ENCODE peak calls at places on chromosomes 6 and 20, in ten cellular contexts. S is IMR-90, K is A673, B is kidney, P is PC-3, G is psoas muscle, L is endodermal cell, H is lung, R is tibial nerve, C is A549. Y is an unnamed sample.

GRCh38 chr6:11585426-11586016 is 48.0 kb downstream of the TMEM170B start:
- DNase-seq in S (peak; percentile 79), K (peak; percentile 60), B (no peak), P (peak; percentile 80), G (no peak), L (no peak), H (no peak), R (no peak), C (peak; percentile 58), Y (peak; percentile 52)

GRCh38 chr6:52518279-52518944 is 58.4 kb downstream of the TRAM2 start:
- DNase-seq in S (no peak), K (no peak), B (no peak), P (no peak), G (no peak), L (no peak), H (no peak), R (no peak), C (no peak), Y (no peak)

GRCh38 chr6:15279047-15279661 is 33.3 kb downstream of the JARID2 start:
- DNase-seq in S (no peak), K (no peak), B (no peak), P (peak; percentile 46), G (no peak), L (peak; percentile 34), H (no peak), R (no peak), C (no peak), Y (no peak)

GRCh38 chr20:50472693-50473610 is 37.2 kb upstream of the PTPN1 start:
- DNase-seq in S (no peak), K (no peak), B (no peak), P (no peak), G (no peak), L (no peak), H (no peak), R (no peak), C (no peak), Y (no peak)

GRCh38 chr20:63702751-63703470 is 4.9 kb downstream of the ARFRP1 start:
- DNase-seq in S (no peak), K (no peak), B (no peak), P (no peak), G (no peak), L (no peak), H (no peak), R (peak; percentile 4), C (no peak), Y (no peak)

GRCh38 chr6:431986-432385 is 40.4 kb downstream of the IRF4 start:
- DNase-seq in S (no peak), K (peak; percentile 7), B (peak; percentile 76), P (no peak), G (no peak), L (no peak), H (no peak), R (no peak), C (no peak), Y (no peak)

GRCh38 chr6:39593644-39594043 is 131.6 kb downstream of the KIF6 start:
- DNase-seq in S (no peak), K (no peak), B (no peak), P (no peak), G (no peak), L (no peak), H (no peak), R (no peak), C (no peak), Y (no peak)

GRCh38 chr6:47852727-47853126 is 70.9 kb downstream of the OPN5 start:
- DNase-seq in S (no peak), K (no peak), B (no peak), P (peak; percentile 59), G (no peak), L (no peak), H (no peak), R (no peak), C (peak; percentile 2), Y (peak; percentile 12)

GRCh38 chr6:83168556-83168955 is 24.5 kb downstream of the PGM3 start:
- DNase-seq in S (no peak), K (no peak), B (no peak), P (peak; percentile 33), G (no peak), L (no peak), H (no peak), R (no peak), C (no peak), Y (peak; percentile 9)

GRCh38 chr6:156889469-156889868 is 112.3 kb downstream of the ARID1B start:
- DNase-seq in S (no peak), K (no peak), B (no peak), P (no peak), G (no peak), L (no peak), H (no peak), R (no peak), C (no peak), Y (no peak)

GRCh38 chr20:37393196-37393862 is 47.4 kb downstream of the SRC start:
- DNase-seq in S (no peak), K (no peak), B (no peak), P (no peak), G (peak; percentile 14), L (peak; percentile 47), H (no peak), R (no peak), C (no peak), Y (no peak)

GRCh38 chr6:35511183-35511941 is 1.3 kb downstream of the TULP1 start:
- DNase-seq in S (no peak), K (no peak), B (no peak), P (no peak), G (no peak), L (no peak), H (no peak), R (no peak), C (no peak), Y (no peak)

GRCh38 chr20:45061244-45061643 is 39.7 kb downstream of the KCNS1 start:
- DNase-seq in S (peak; percentile 93), K (peak; percentile 10), B (no peak), P (peak; percentile 96), G (no peak), L (no peak), H (no peak), R (no peak), C (peak; percentile 73), Y (peak; percentile 98)

GRCh38 chr6:88008411-88008810 is 39.2 kb upstream of the SPACA1 start:
- DNase-seq in S (no peak), K (no peak), B (no peak), P (peak; percentile 11), G (no peak), L (no peak), H (no peak), R (no peak), C (no peak), Y (no peak)

GRCh38 chr6:95095855-95096254 is 481.5 kb upstream of the MANEA start:
- DNase-seq in S (no peak), K (no peak), B (no peak), P (no peak), G (no peak), L (no peak), H (no peak), R (no peak), C (no peak), Y (no peak)

GRCh38 chr20:44586986-44587980 is 4.9 kb downstream of the PKIG start:
- DNase-seq in S (peak; percentile 50), K (no peak), B (no peak), P (no peak), G (no peak), L (no peak), H (no peak), R (no peak), C (no peak), Y (no peak)

GRCh38 chr20:11901127-11901526 is 16.6 kb upstream of the BTBD3 start:
- DNase-seq in S (peak; percentile 90), K (no peak), B (no peak), P (peak; percentile 88), G (no peak), L (no peak), H (no peak), R (no peak), C (no peak), Y (peak; percentile 57)

GRCh38 chr6:69631552-69632346 is 165.1 kb downstream of the LMBRD1 start:
- DNase-seq in S (no peak), K (no peak), B (no peak), P (no peak), G (no peak), L (no peak), H (no peak), R (no peak), C (no peak), Y (no peak)

DNA sequence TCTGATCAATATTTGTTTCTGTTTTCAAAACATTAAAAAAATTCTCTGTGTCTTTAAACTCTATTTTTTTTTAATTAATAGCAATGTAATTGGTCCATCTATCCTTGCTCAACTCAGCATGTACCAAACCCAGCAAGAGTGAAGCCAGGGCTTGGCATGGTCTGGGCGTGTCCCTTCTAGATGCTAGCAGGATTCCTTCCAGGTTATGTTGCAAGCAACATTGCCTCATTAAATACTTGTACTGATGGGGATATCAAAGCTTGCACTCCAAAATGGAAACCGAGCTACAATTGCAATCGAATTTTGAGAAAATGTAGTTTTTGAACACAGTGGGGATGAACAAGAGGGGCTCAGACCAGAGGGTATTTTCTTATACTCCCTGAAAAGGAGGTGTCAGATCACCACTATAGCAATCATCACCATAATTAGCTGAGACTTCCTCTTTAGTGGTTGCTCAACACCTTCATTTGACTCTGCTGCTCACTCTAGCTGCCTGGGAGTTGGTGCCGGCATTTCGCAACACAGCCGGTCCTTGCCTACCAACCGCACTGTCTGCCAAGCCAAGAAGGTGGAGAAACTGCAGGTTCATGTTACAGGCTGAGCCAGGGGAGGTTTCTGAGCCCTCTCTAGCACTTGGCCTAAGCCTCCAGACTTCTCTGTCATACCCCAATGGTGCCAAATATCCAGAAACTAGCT is 67.8 kb upstream of the RALGAPA2 start:
- DNase-seq in S (no peak), K (peak; percentile 88), B (peak; percentile 84), P (peak; percentile 39), G (peak; percentile 91), L (peak; percentile 62), H (peak; percentile 88), R (peak; percentile 85), C (peak; percentile 28), Y (peak; percentile 79)
- H3K27ac ChIP-seq in S (no peak overlapping the region), K (no peak overlapping the region), B (no peak overlapping the region), P (no peak overlapping the region), G (peak overlapping the region; percentile 87), L (no peak overlapping the region), H (no peak overlapping the region), R (no peak overlapping the region), C (no peak overlapping the region), Y (peak overlapping the region; percentile 88)

GRCh38 chr6:25928562-25929324 is 1.7 kb downstream of the SLC17A2 start:
- DNase-seq in S (no peak), K (no peak), B (no peak), P (no peak), G (no peak), L (no peak), H (no peak), R (no peak), C (peak; percentile 6), Y (no peak)
- TF ChIP-seq CTCF in S (no peak), K (no peak), B (no peak), P (no peak), G (no peak), L (no peak), H (no peak), R (no peak), C (no peak), Y (no peak)

GRCh38 chr6:3208096-3208774 is 19.2 kb downstream of the TUBB2B start:
- DNase-seq in S (peak; percentile 95), K (no peak), B (no peak), P (no peak), G (peak; percentile 55), L (peak; percentile 67), H (no peak), R (peak; percentile 45), C (no peak), Y (peak; percentile 50)
- H3K27ac ChIP-seq in S (peak overlapping the region; percentile 68), K (no peak overlapping the region), B (no peak overlapping the region), P (peak overlapping the region; percentile 72), G (no peak overlapping the region), L (no peak overlapping the region), H (no peak overlapping the region), R (no peak overlapping the region), C (peak overlapping the region; percentile 84), Y (peak overlapping the region; percentile 86)

GRCh38 chr6:105644073-105644489 is 241.2 kb upstream of the PREP start:
- DNase-seq in S (no peak), K (no peak), B (no peak), P (no peak), G (no peak), L (no peak), H (no peak), R (no peak), C (no peak), Y (no peak)
- TF ChIP-seq CTCF in S (no peak), K (no peak), B (no peak), P (no peak), G (no peak), L (peak; percentile 58), H (no peak), R (no peak), C (no peak), Y (no peak)

Y was measured in RWPE1.